ENCODE peak calls at places on chromosomes 16 and 17, in nine cellular contexts. One of them, this sample, is unnamed.

GRCh38 chr17:51653902-51654301 is 393.6 kb downstream of the UTP18 start:
- DNase-seq in pancreas: no peak
- DNase-seq in GOT3: no peak
- DNase-seq in amniotic stem cell: no peak
- DNase-seq in T47D: peak
- DNase-seq in A549: peak
- DNase-seq in SW 1271: no peak
- DNase-seq in effector CD4-positive, alpha-beta T cell: no peak
- DNase-seq in GM23248: no peak
- DNase-seq in this sample: no peak

GRCh38 chr16:22348296-22348695 is 26.1 kb downstream of the CDR2 start:
- DNase-seq in effector CD4-positive, alpha-beta T cell: no peak
- DNase-seq in GM23248: peak
- DNase-seq in SW 1271: no peak
- DNase-seq in amniotic stem cell: no peak
- DNase-seq in pancreas: no peak
- DNase-seq in T47D: no peak
- DNase-seq in A549: no peak
- DNase-seq in GOT3: no peak
- DNase-seq in this sample: no peak

GRCh38 chr17:52181842-52182241 is 23.3 kb upstream of the CA10 start:
- DNase-seq in GM23248: no peak
- DNase-seq in A549: no peak
- DNase-seq in amniotic stem cell: no peak
- DNase-seq in pancreas: no peak
- DNase-seq in T47D: no peak
- DNase-seq in GOT3: no peak
- DNase-seq in SW 1271: no peak
- DNase-seq in effector CD4-positive, alpha-beta T cell: no peak
- DNase-seq in this sample: no peak

GRCh38 chr17:20072692-20072992 is 63.5 kb downstream of the SPECC1 start:
- DNase-seq in GOT3: no peak
- DNase-seq in amniotic stem cell: no peak
- DNase-seq in effector CD4-positive, alpha-beta T cell: no peak
- DNase-seq in pancreas: no peak
- DNase-seq in T47D: no peak
- DNase-seq in GM23248: no peak
- DNase-seq in SW 1271: no peak
- DNase-seq in A549: no peak
- DNase-seq in this sample: no peak

GRCh38 chr16:80526418-80527061 is 14.3 kb upstream of the DYNLRB2 start:
- DNase-seq in pancreas: no peak
- DNase-seq in A549: no peak
- DNase-seq in amniotic stem cell: peak
- DNase-seq in effector CD4-positive, alpha-beta T cell: peak
- DNase-seq in GOT3: no peak
- DNase-seq in GM23248: peak
- DNase-seq in T47D: peak
- DNase-seq in SW 1271: peak
- DNase-seq in this sample: peak

GRCh38 chr16:9090101-9090959 is 1.1 kb upstream of the HAPSTR1 start:
- DNase-seq in GM23248: peak
- DNase-seq in SW 1271: no peak
- DNase-seq in pancreas: peak
- DNase-seq in A549: no peak
- DNase-seq in effector CD4-positive, alpha-beta T cell: peak
- DNase-seq in GOT3: no peak
- DNase-seq in T47D: peak
- DNase-seq in amniotic stem cell: no peak
- DNase-seq in this sample: peak

GRCh38 chr16:25143898-25144297 is 32.4 kb downstream of the LCMT1 start:
- DNase-seq in GOT3: no peak
- DNase-seq in pancreas: no peak
- DNase-seq in A549: peak
- DNase-seq in amniotic stem cell: no peak
- DNase-seq in GM23248: peak
- DNase-seq in SW 1271: no peak
- DNase-seq in effector CD4-positive, alpha-beta T cell: no peak
- DNase-seq in T47D: peak
- DNase-seq in this sample: no peak

GRCh38 chr16:58102665-58103427 is 26.3 kb downstream of the CFAP20 start:
- DNase-seq in GM23248: no peak
- DNase-seq in effector CD4-positive, alpha-beta T cell: no peak
- DNase-seq in A549: no peak
- DNase-seq in amniotic stem cell: no peak
- DNase-seq in SW 1271: no peak
- DNase-seq in GOT3: no peak
- DNase-seq in T47D: no peak
- DNase-seq in pancreas: no peak
- DNase-seq in this sample: no peak

GRCh38 chr16:8764486-8765250 is 32.8 kb downstream of the TMEM186 start:
- DNase-seq in pancreas: no peak
- DNase-seq in T47D: no peak
- DNase-seq in GOT3: no peak
- DNase-seq in A549: no peak
- DNase-seq in effector CD4-positive, alpha-beta T cell: no peak
- DNase-seq in SW 1271: no peak
- DNase-seq in amniotic stem cell: no peak
- DNase-seq in GM23248: no peak
- DNase-seq in this sample: no peak

GRCh38 chr17:348692-349425 is 3.7 kb downstream of the RPH3AL start:
- DNase-seq in A549: peak
- DNase-seq in GOT3: no peak
- DNase-seq in effector CD4-positive, alpha-beta T cell: no peak
- DNase-seq in amniotic stem cell: no peak
- DNase-seq in SW 1271: no peak
- DNase-seq in T47D: peak
- DNase-seq in pancreas: peak
- DNase-seq in GM23248: no peak
- DNase-seq in this sample: no peak

GRCh38 chr16:27839419-27839818 is 224.1 kb downstream of the GSG1L start:
- DNase-seq in A549: no peak
- DNase-seq in effector CD4-positive, alpha-beta T cell: no peak
- DNase-seq in T47D: no peak
- DNase-seq in amniotic stem cell: peak
- DNase-seq in GOT3: no peak
- DNase-seq in SW 1271: no peak
- DNase-seq in GM23248: peak
- DNase-seq in pancreas: no peak
- DNase-seq in this sample: no peak

GRCh38 chr17:80586464-80587228 is 42.0 kb downstream of the RPTOR start:
- DNase-seq in A549: no peak
- DNase-seq in GOT3: no peak
- DNase-seq in pancreas: no peak
- DNase-seq in SW 1271: no peak
- DNase-seq in amniotic stem cell: no peak
- DNase-seq in effector CD4-positive, alpha-beta T cell: no peak
- DNase-seq in GM23248: no peak
- DNase-seq in T47D: no peak
- DNase-seq in this sample: no peak

GRCh38 chr16:3283525-3284447 is 495 bp downstream of the ZNF263 start:
- DNase-seq in A549: no peak
- DNase-seq in pancreas: no peak
- DNase-seq in GOT3: no peak
- DNase-seq in effector CD4-positive, alpha-beta T cell: no peak
- DNase-seq in T47D: no peak
- DNase-seq in GM23248: peak
- DNase-seq in amniotic stem cell: no peak
- DNase-seq in SW 1271: no peak
- DNase-seq in this sample: no peak

GRCh38 chr17:6666077-6666521 is 14.5 kb downstream of the C17orf100 start:
- DNase-seq in SW 1271: peak
- DNase-seq in amniotic stem cell: peak
- DNase-seq in pancreas: peak
- DNase-seq in A549: peak
- DNase-seq in GOT3: peak
- DNase-seq in T47D: peak
- DNase-seq in effector CD4-positive, alpha-beta T cell: peak
- DNase-seq in GM23248: peak
- DNase-seq in this sample: peak

GRCh38 chr16:8047711-8048110 is 542.6 kb downstream of the TMEM114 start:
- DNase-seq in pancreas: no peak
- DNase-seq in A549: no peak
- DNase-seq in T47D: no peak
- DNase-seq in SW 1271: no peak
- DNase-seq in effector CD4-positive, alpha-beta T cell: no peak
- DNase-seq in GOT3: no peak
- DNase-seq in amniotic stem cell: no peak
- DNase-seq in GM23248: no peak
- DNase-seq in this sample: no peak

GRCh38 chr17:36705651-36706436 is 104.5 kb downstream of the MRM1 start:
- DNase-seq in GOT3: no peak
- DNase-seq in T47D: peak
- DNase-seq in amniotic stem cell: no peak
- DNase-seq in pancreas: peak
- DNase-seq in SW 1271: peak
- DNase-seq in A549: peak
- DNase-seq in effector CD4-positive, alpha-beta T cell: peak
- DNase-seq in GM23248: peak
- DNase-seq in this sample: peak

GRCh38 chr17:82244413-82245140 is 15.7 kb downstream of the SLC16A3 start:
- DNase-seq in A549: no peak
- DNase-seq in GOT3: no peak
- DNase-seq in effector CD4-positive, alpha-beta T cell: no peak
- DNase-seq in pancreas: no peak
- DNase-seq in T47D: peak
- DNase-seq in amniotic stem cell: no peak
- DNase-seq in SW 1271: peak
- DNase-seq in GM23248: peak
- DNase-seq in this sample: no peak

GRCh38 chr17:66677201-66677981 is 157.5 kb upstream of the CACNG5 start:
- DNase-seq in A549: no peak
- DNase-seq in pancreas: no peak
- DNase-seq in GOT3: no peak
- DNase-seq in T47D: peak
- DNase-seq in amniotic stem cell: no peak
- DNase-seq in SW 1271: no peak
- DNase-seq in GM23248: peak
- DNase-seq in effector CD4-positive, alpha-beta T cell: no peak
- DNase-seq in this sample: no peak

GRCh38 chr17:64209983-64210382 is 53.1 kb downstream of the TEX2 start:
- DNase-seq in amniotic stem cell: no peak
- DNase-seq in pancreas: no peak
- DNase-seq in effector CD4-positive, alpha-beta T cell: no peak
- DNase-seq in GOT3: no peak
- DNase-seq in T47D: no peak
- DNase-seq in A549: no peak
- DNase-seq in SW 1271: no peak
- DNase-seq in GM23248: no peak
- DNase-seq in this sample: no peak

GRCh38 chr16:51981725-51982124 is 565.2 kb downstream of the TOX3 start:
- DNase-seq in A549: no peak
- DNase-seq in GM23248: no peak
- DNase-seq in effector CD4-positive, alpha-beta T cell: no peak
- DNase-seq in SW 1271: no peak
- DNase-seq in amniotic stem cell: no peak
- DNase-seq in GOT3: no peak
- DNase-seq in pancreas: no peak
- DNase-seq in T47D: no peak
- DNase-seq in this sample: no peak

GRCh38 chr16:78607465-78607864 is 508.0 kb downstream of the WWOX start:
- DNase-seq in GOT3: no peak
- DNase-seq in T47D: no peak
- DNase-seq in amniotic stem cell: no peak
- DNase-seq in SW 1271: no peak
- DNase-seq in GM23248: peak
- DNase-seq in effector CD4-positive, alpha-beta T cell: no peak
- DNase-seq in pancreas: no peak
- DNase-seq in A549: no peak
- DNase-seq in this sample: no peak

GRCh38 chr17:75240394-75241142 is 20.8 kb downstream of the GGA3 start:
- DNase-seq in effector CD4-positive, alpha-beta T cell: no peak
- DNase-seq in A549: peak
- DNase-seq in GM23248: peak
- DNase-seq in GOT3: no peak
- DNase-seq in T47D: peak
- DNase-seq in amniotic stem cell: no peak
- DNase-seq in pancreas: peak
- DNase-seq in SW 1271: peak
- DNase-seq in this sample: no peak

GRCh38 chr17:21252289-21252874 is 828 bp downstream of the NATD1 start:
- DNase-seq in GOT3: no peak
- DNase-seq in SW 1271: no peak
- DNase-seq in pancreas: no peak
- DNase-seq in GM23248: peak
- DNase-seq in amniotic stem cell: no peak
- DNase-seq in T47D: no peak
- DNase-seq in effector CD4-positive, alpha-beta T cell: no peak
- DNase-seq in A549: no peak
- DNase-seq in this sample: no peak

GRCh38 chr16:88064011-88064888 is 113.0 kb downstream of the BANP start:
- DNase-seq in T47D: no peak
- DNase-seq in GM23248: no peak
- DNase-seq in A549: no peak
- DNase-seq in SW 1271: no peak
- DNase-seq in effector CD4-positive, alpha-beta T cell: no peak
- DNase-seq in pancreas: no peak
- DNase-seq in GOT3: no peak
- DNase-seq in amniotic stem cell: no peak
- DNase-seq in this sample: no peak

GRCh38 chr17:2123467-2124251 is 68.8 kb downstream of the HIC1 start:
- DNase-seq in T47D: no peak
- DNase-seq in A549: no peak
- DNase-seq in GOT3: no peak
- DNase-seq in effector CD4-positive, alpha-beta T cell: no peak
- DNase-seq in SW 1271: no peak
- DNase-seq in pancreas: no peak
- DNase-seq in GM23248: peak
- DNase-seq in amniotic stem cell: no peak
- DNase-seq in this sample: no peak

This sample was measured in substantia nigra.